ENCODE peak calls at places on chromosomes 1 and 21, in four cellular contexts. O is kidney epithelial cell; G is CD8-positive, alpha-beta T cell; N is DND-41. P is an unnamed sample.
A peak's percentile ranks its signal among the peaks of the same experiment; 100 is the strongest.

GRCh38 chr21:16007933-16008332 is 278.2 kb downstream of the USP25 start:
- DNase-seq in O (no peak), G (no peak), N (no peak), P (peak; percentile 30)

GRCh38 chr1:94425821-94426484 is 7.8 kb downstream of the ABCD3 start:
- DNase-seq in O (no peak), G (no peak), N (no peak), P (no peak)

GRCh38 chr1:113545210-113545609 is 154.9 kb downstream of the MAGI3 start:
- DNase-seq in O (no peak), G (no peak), N (no peak), P (no peak)

GRCh38 chr21:34726627-34727337 is 58.0 kb downstream of the CLIC6 start:
- DNase-seq in O (peak; percentile 4), G (no peak), N (peak; percentile 19), P (no peak)

GRCh38 chr1:37764888-37765441 is at the start of gene EPHA10:
- DNase-seq in O (no peak), G (no peak), N (no peak), P (no peak)

GRCh38 chr1:71656902-71657301 is 576.1 kb upstream of the ZRANB2 start:
- DNase-seq in O (no peak), G (no peak), N (no peak), P (no peak)

GRCh38 chr1:41742219-41742618 is 176.5 kb downstream of the HIVEP3 start:
- DNase-seq in O (peak; percentile 75), G (no peak), N (no peak), P (peak; percentile 82)

GRCh38 chr1:45974541-45975269 is 157.7 kb downstream of the PIK3R3 start:
- DNase-seq in O (peak; percentile 39), G (no peak), N (no peak), P (peak; percentile 35)

GRCh38 chr1:162373541-162374375 is 2.9 kb downstream of the SPATA46 start:
- DNase-seq in O (peak; percentile 81), G (no peak), N (no peak), P (peak; percentile 79)

GRCh38 chr1:151970128-151970527 is 23.5 kb downstream of the S100A10 start:
- DNase-seq in O (no peak), G (no peak), N (no peak), P (no peak)

GRCh38 chr21:34813266-34813886 is 144.6 kb downstream of the CLIC6 start:
- DNase-seq in O (no peak), G (no peak), N (no peak), P (peak; percentile 86)

GRCh38 chr1:232793944-232794343 is 11.3 kb upstream of the MAP10 start:
- DNase-seq in O (peak; percentile 32), G (no peak), N (peak; percentile 73), P (peak; percentile 92)

GRCh38 chr1:184019506-184019905 is 18.0 kb downstream of the COLGALT2 start:
- DNase-seq in O (no peak), G (no peak), N (no peak), P (no peak)

GRCh38 chr1:66980745-66981367 is 56.1 kb downstream of the MIER1 start:
- DNase-seq in O (no peak), G (no peak), N (no peak), P (peak; percentile 19)

GRCh38 chr21:31599563-31599962 is 59.9 kb upstream of the SOD1 start:
- DNase-seq in O (no peak), G (no peak), N (no peak), P (no peak)

GRCh38 chr1:45543599-45544417 is 6.8 kb upstream of the AKR1A1 start:
- DNase-seq in O (no peak), G (peak; percentile 71), N (peak; percentile 87), P (peak; percentile 26)

GRCh38 chr1:105865546-105865945 is 1190.9 kb upstream of the PRMT6 start:
- DNase-seq in O (peak; percentile 16), G (no peak), N (no peak), P (peak; percentile 34)

GRCh38 chr1:47935163-47935562 is 62.0 kb downstream of the TRABD2B start:
- DNase-seq in O (no peak), G (no peak), N (no peak), P (no peak)

GRCh38 chr1:30982431-30982830 is 73.9 kb upstream of the SDC3 start:
- DNase-seq in O (no peak), G (no peak), N (no peak), P (no peak)

GRCh38 chr1:224223819-224224714 is 41.0 kb downstream of the DEGS1 start:
- DNase-seq in O (peak; percentile 91), G (no peak), N (no peak), P (peak; percentile 91)

GRCh38 chr1:200837931-200838571 is 34.7 kb upstream of the GPR25 start:
- DNase-seq in O (no peak), G (no peak), N (no peak), P (peak; percentile 48)

GRCh38 chr1:244865028-244865371 is 657 bp upstream of the HNRNPU start:
- DNase-seq in O (no peak), G (no peak), N (peak; percentile 65), P (no peak)

GRCh38 chr1:32240140-32240951 is 6.7 kb upstream of the FAM167B start:
- DNase-seq in O (no peak), G (peak; percentile 82), N (no peak), P (no peak)

GRCh38 chr1:87305096-87305495 is 23.6 kb upstream of the LMO4 start:
- DNase-seq in O (no peak), G (no peak), N (no peak), P (no peak)

GRCh38 chr1:234768171-234768568 is 158.2 kb upstream of the IRF2BP2 start:
- DNase-seq in O (no peak), G (no peak), N (no peak), P (no peak)

GRCh38 chr1:234768569-234769283 is 158.7 kb upstream of the IRF2BP2 start:
- DNase-seq in O (no peak), G (peak; percentile 68), N (no peak), P (no peak)

GRCh38 chr1:234770031-234770795 is 160.2 kb upstream of the IRF2BP2 start:
- DNase-seq in O (no peak), G (peak; percentile 67), N (no peak), P (peak; percentile 28)

GRCh38 chr1:234770924-234771540 is 161.1 kb upstream of the IRF2BP2 start:
- DNase-seq in O (no peak), G (peak; percentile 46), N (no peak), P (no peak)

GRCh38 chr1:234769284-234769998 is 159.5 kb upstream of the IRF2BP2 start:
- DNase-seq in O (no peak), G (no peak), N (no peak), P (no peak)
- H3K4me3 ChIP-seq in O (no peak overlapping the region), G (peak overlapping the region; percentile 13), N (no peak overlapping the region), P (no peak overlapping the region)

DNA sequence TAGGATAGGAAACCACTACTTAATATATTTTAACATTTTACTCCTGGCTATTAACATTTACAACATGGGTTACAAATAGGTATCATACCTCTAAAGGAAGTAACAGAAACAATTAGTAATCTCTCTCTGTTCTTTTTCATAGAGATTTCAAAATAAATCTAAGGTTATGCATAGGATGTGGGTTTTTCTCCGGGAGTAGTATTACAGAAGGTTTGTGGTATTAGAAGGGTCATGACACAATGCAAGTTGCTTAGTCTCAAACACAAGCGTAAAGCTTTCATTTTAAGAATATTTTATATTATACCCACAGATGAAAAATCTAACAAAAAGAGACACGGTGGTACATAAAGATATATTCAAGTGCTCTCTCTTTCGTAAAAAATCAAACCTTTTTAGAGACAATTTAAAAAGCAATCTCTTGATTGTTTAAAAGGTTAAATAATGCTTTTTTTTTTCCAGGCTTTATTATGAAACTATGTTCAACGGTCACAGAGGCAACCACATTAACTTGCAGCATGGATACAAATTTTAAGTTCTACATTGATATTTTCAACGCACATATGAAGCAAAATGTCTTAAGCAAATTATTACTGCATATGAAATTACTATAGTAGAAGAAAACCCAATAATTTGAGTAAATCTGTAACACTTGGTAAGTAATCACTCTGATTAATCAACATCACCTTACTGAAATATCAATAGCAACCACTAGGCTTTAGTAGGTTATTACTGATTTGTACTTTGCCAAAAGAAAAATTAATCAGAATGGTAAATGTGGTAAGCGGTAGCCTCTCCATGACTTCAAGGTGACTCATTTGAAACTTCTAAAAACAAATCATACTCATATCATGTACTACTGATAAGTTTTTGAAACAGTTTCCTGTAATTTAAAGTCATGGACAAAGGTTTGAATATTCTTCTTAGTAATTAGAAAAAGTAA is 97.4 kb upstream of the GFI1 start:
- DNase-seq in O (peak; percentile 4), G (no peak), N (no peak), P (peak; percentile 91)
- TF ChIP-seq CTCF in O (no peak), G (no peak), N (peak; percentile 55), P (peak; percentile 27)

GRCh38 chr1:112502827-112503226 is 5.9 kb upstream of the WNT2B start:
- DNase-seq in O (no peak), G (no peak), N (no peak), P (peak; percentile 56)
- H3K4me3 ChIP-seq in O (no peak overlapping the region), G (no peak overlapping the region), N (no peak overlapping the region), P (no peak overlapping the region)

DNA sequence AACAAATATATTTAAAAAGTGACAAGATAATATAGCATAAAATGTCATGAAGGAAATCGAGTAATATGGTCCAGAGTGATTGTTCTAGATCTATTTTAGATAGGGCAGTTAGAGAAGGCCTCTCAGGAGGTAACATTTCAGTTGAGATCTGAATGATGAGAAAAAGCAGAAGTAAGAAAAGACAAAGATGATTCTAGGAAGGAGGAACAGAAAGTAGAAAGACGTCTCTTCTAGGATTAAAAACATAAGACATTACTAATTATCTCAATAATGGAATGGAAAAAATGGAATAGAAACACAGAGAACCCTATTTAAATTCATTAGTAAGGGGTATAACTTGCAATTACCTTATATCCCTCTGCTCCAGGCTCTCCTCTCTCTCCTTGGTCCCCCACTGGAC is 130.0 kb upstream of the ZNHIT6 start:
- DNase-seq in O (no peak), G (no peak), N (no peak), P (no peak)
- TF ChIP-seq CTCF in O (no peak), G (no peak), N (no peak), P (no peak)

DNA sequence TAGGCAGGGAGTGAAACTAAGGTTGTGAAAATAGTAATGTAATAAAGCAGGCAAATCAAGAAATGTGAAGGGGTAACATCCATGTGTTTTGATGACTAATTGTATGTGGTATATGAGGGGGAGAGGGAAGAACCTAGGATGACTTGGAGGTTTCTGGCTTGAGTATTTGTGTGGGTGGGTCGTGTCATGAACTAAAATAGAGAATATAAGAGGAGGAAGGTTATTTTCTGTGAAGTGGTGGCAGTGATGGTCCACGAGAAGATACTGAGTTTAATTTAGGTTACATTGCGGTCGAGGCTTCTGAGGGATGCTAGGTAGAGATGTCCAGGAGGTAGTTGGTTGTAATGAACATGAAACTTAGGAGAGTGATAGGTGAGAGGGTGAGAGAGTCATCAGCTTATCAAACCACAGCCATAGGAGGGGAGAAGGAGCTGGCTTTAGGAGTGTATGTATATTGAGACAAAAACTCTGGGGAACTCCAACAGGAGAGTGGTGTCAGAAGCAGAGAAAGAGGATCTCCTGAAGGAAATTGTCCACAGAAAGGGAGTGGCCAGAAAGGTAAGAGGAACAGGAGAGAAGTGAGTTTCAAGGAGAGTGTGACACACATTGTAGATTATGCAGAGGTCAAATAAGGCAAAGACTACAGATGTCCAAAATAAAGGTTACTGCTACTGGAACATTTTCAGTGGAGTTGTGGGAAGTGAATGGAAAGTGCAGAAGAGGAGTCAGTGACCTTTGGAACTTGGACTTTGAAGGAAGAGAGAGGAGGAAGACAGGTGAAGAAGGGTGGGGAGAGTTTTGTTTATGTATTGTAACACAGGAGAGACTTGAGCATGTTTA is 89.0 kb upstream of the MACF1 start:
- DNase-seq in O (no peak), G (no peak), N (no peak), P (peak; percentile 73)
- H3K4me3 ChIP-seq in O (no peak overlapping the region), G (no peak overlapping the region), N (no peak overlapping the region), P (no peak overlapping the region)